ENCODE peak calls at places on chromosome 13, in nine cellular contexts. One of them, this sample, is unnamed.

GRCh38 chr13:74423434-74423833 is 289.2 kb upstream of the KLF12 start:
- DNase-seq in activated CD4-positive, alpha-beta T cell treated with anti-CD3 and anti-CD28 coated beads, Interleukin-2, amount 50 U/mL, for 48 hours: no peak
- DNase-seq in iPS-NIHi11: no peak
- DNase-seq in CD4-positive, alpha-beta T cell: no peak
- DNase-seq in HepG2: no peak
- DNase-seq in H9: no peak
- DNase-seq in Ammon's horn: no peak
- DNase-seq in thoracic aorta: no peak
- DNase-seq in H1: no peak
- DNase-seq in this sample: no peak

GRCh38 chr13:33026489-33027152 is 10.4 kb downstream of the KL start:
- DNase-seq in H9: no peak
- DNase-seq in activated CD4-positive, alpha-beta T cell treated with anti-CD3 and anti-CD28 coated beads, Interleukin-2, amount 50 U/mL, for 48 hours: no peak
- DNase-seq in HepG2: no peak
- DNase-seq in Ammon's horn: no peak
- DNase-seq in thoracic aorta: no peak
- DNase-seq in CD4-positive, alpha-beta T cell: no peak
- DNase-seq in H1: no peak
- DNase-seq in iPS-NIHi11: no peak
- DNase-seq in this sample: no peak

GRCh38 chr13:34816543-34816942 is 125.5 kb upstream of the NBEA start:
- DNase-seq in activated CD4-positive, alpha-beta T cell treated with anti-CD3 and anti-CD28 coated beads, Interleukin-2, amount 50 U/mL, for 48 hours: no peak
- DNase-seq in H9: no peak
- DNase-seq in thoracic aorta: no peak
- DNase-seq in H1: no peak
- DNase-seq in iPS-NIHi11: no peak
- DNase-seq in CD4-positive, alpha-beta T cell: no peak
- DNase-seq in Ammon's horn: peak
- DNase-seq in HepG2: no peak
- DNase-seq in this sample: no peak

GRCh38 chr13:32695602-32696250 is 109.5 kb downstream of the PDS5B start:
- DNase-seq in HepG2: no peak
- DNase-seq in activated CD4-positive, alpha-beta T cell treated with anti-CD3 and anti-CD28 coated beads, Interleukin-2, amount 50 U/mL, for 48 hours: no peak
- DNase-seq in thoracic aorta: no peak
- DNase-seq in H1: no peak
- DNase-seq in CD4-positive, alpha-beta T cell: no peak
- DNase-seq in iPS-NIHi11: no peak
- DNase-seq in H9: no peak
- DNase-seq in Ammon's horn: no peak
- DNase-seq in this sample: no peak

GRCh38 chr13:59111711-59112110 is 1052.0 kb downstream of the DIAPH3 start:
- DNase-seq in CD4-positive, alpha-beta T cell: no peak
- DNase-seq in H9: no peak
- DNase-seq in H1: no peak
- DNase-seq in Ammon's horn: peak
- DNase-seq in thoracic aorta: no peak
- DNase-seq in HepG2: no peak
- DNase-seq in iPS-NIHi11: no peak
- DNase-seq in activated CD4-positive, alpha-beta T cell treated with anti-CD3 and anti-CD28 coated beads, Interleukin-2, amount 50 U/mL, for 48 hours: no peak
- DNase-seq in this sample: no peak

GRCh38 chr13:71906438-71906837 is 39.4 kb upstream of the DACH1 start:
- DNase-seq in activated CD4-positive, alpha-beta T cell treated with anti-CD3 and anti-CD28 coated beads, Interleukin-2, amount 50 U/mL, for 48 hours: no peak
- DNase-seq in thoracic aorta: no peak
- DNase-seq in Ammon's horn: no peak
- DNase-seq in H1: no peak
- DNase-seq in CD4-positive, alpha-beta T cell: no peak
- DNase-seq in H9: no peak
- DNase-seq in HepG2: no peak
- DNase-seq in iPS-NIHi11: no peak
- DNase-seq in this sample: no peak

GRCh38 chr13:113953561-113953960 is 20.3 kb downstream of the C13orf46 start:
- DNase-seq in activated CD4-positive, alpha-beta T cell treated with anti-CD3 and anti-CD28 coated beads, Interleukin-2, amount 50 U/mL, for 48 hours: no peak
- DNase-seq in thoracic aorta: no peak
- DNase-seq in Ammon's horn: no peak
- DNase-seq in HepG2: no peak
- DNase-seq in iPS-NIHi11: no peak
- DNase-seq in H1: no peak
- DNase-seq in H9: no peak
- DNase-seq in CD4-positive, alpha-beta T cell: no peak
- DNase-seq in this sample: no peak

GRCh38 chr13:79675931-79676658 is 195.1 kb downstream of the NDFIP2 start:
- DNase-seq in iPS-NIHi11: no peak
- DNase-seq in CD4-positive, alpha-beta T cell: no peak
- DNase-seq in H1: no peak
- DNase-seq in Ammon's horn: no peak
- DNase-seq in H9: no peak
- DNase-seq in activated CD4-positive, alpha-beta T cell treated with anti-CD3 and anti-CD28 coated beads, Interleukin-2, amount 50 U/mL, for 48 hours: no peak
- DNase-seq in thoracic aorta: no peak
- DNase-seq in HepG2: no peak
- DNase-seq in this sample: no peak

GRCh38 chr13:46909037-46909436 is 12.2 kb upstream of the HTR2A start:
- DNase-seq in H1: no peak
- DNase-seq in Ammon's horn: no peak
- DNase-seq in thoracic aorta: no peak
- DNase-seq in activated CD4-positive, alpha-beta T cell treated with anti-CD3 and anti-CD28 coated beads, Interleukin-2, amount 50 U/mL, for 48 hours: no peak
- DNase-seq in HepG2: no peak
- DNase-seq in CD4-positive, alpha-beta T cell: no peak
- DNase-seq in iPS-NIHi11: no peak
- DNase-seq in H9: no peak
- DNase-seq in this sample: no peak

GRCh38 chr13:110698689-110699088 is 7.2 kb downstream of the CARS2 start:
- DNase-seq in activated CD4-positive, alpha-beta T cell treated with anti-CD3 and anti-CD28 coated beads, Interleukin-2, amount 50 U/mL, for 48 hours: no peak
- DNase-seq in H9: no peak
- DNase-seq in HepG2: no peak
- DNase-seq in H1: no peak
- DNase-seq in Ammon's horn: no peak
- DNase-seq in iPS-NIHi11: no peak
- DNase-seq in CD4-positive, alpha-beta T cell: no peak
- DNase-seq in thoracic aorta: no peak
- DNase-seq in this sample: no peak

GRCh38 chr13:64928704-64929499 is 2301.2 kb downstream of the PCDH9 start:
- DNase-seq in H9: no peak
- DNase-seq in Ammon's horn: no peak
- DNase-seq in CD4-positive, alpha-beta T cell: no peak
- DNase-seq in iPS-NIHi11: peak
- DNase-seq in H1: no peak
- DNase-seq in activated CD4-positive, alpha-beta T cell treated with anti-CD3 and anti-CD28 coated beads, Interleukin-2, amount 50 U/mL, for 48 hours: no peak
- DNase-seq in thoracic aorta: no peak
- DNase-seq in HepG2: no peak
- DNase-seq in this sample: no peak

GRCh38 chr13:114055766-114056165 is 76.7 kb downstream of the RASA3 start:
- DNase-seq in Ammon's horn: no peak
- DNase-seq in thoracic aorta: no peak
- DNase-seq in H9: no peak
- DNase-seq in CD4-positive, alpha-beta T cell: no peak
- DNase-seq in activated CD4-positive, alpha-beta T cell treated with anti-CD3 and anti-CD28 coated beads, Interleukin-2, amount 50 U/mL, for 48 hours: no peak
- DNase-seq in HepG2: no peak
- DNase-seq in H1: no peak
- DNase-seq in iPS-NIHi11: no peak
- DNase-seq in this sample: no peak

GRCh38 chr13:77460195-77460594 is 75.3 kb upstream of the SCEL start:
- DNase-seq in activated CD4-positive, alpha-beta T cell treated with anti-CD3 and anti-CD28 coated beads, Interleukin-2, amount 50 U/mL, for 48 hours: no peak
- DNase-seq in CD4-positive, alpha-beta T cell: no peak
- DNase-seq in H9: no peak
- DNase-seq in iPS-NIHi11: no peak
- DNase-seq in H1: no peak
- DNase-seq in thoracic aorta: no peak
- DNase-seq in HepG2: no peak
- DNase-seq in Ammon's horn: peak
- DNase-seq in this sample: no peak

GRCh38 chr13:52665325-52665724 is 12.7 kb downstream of the SUGT1 start:
- DNase-seq in H1: no peak
- DNase-seq in iPS-NIHi11: peak
- DNase-seq in CD4-positive, alpha-beta T cell: no peak
- DNase-seq in H9: no peak
- DNase-seq in thoracic aorta: no peak
- DNase-seq in HepG2: peak
- DNase-seq in Ammon's horn: no peak
- DNase-seq in activated CD4-positive, alpha-beta T cell treated with anti-CD3 and anti-CD28 coated beads, Interleukin-2, amount 50 U/mL, for 48 hours: no peak
- DNase-seq in this sample: peak

GRCh38 chr13:91142572-91142971 is 204.9 kb upstream of the MIR17HG start:
- DNase-seq in H9: no peak
- DNase-seq in CD4-positive, alpha-beta T cell: no peak
- DNase-seq in Ammon's horn: no peak
- DNase-seq in activated CD4-positive, alpha-beta T cell treated with anti-CD3 and anti-CD28 coated beads, Interleukin-2, amount 50 U/mL, for 48 hours: no peak
- DNase-seq in thoracic aorta: no peak
- DNase-seq in iPS-NIHi11: no peak
- DNase-seq in H1: no peak
- DNase-seq in HepG2: no peak
- DNase-seq in this sample: no peak

GRCh38 chr13:99004931-99005330 is 27.1 kb upstream of the DOCK9 start:
- DNase-seq in H1: no peak
- DNase-seq in activated CD4-positive, alpha-beta T cell treated with anti-CD3 and anti-CD28 coated beads, Interleukin-2, amount 50 U/mL, for 48 hours: no peak
- DNase-seq in H9: no peak
- DNase-seq in thoracic aorta: no peak
- DNase-seq in Ammon's horn: no peak
- DNase-seq in iPS-NIHi11: no peak
- DNase-seq in CD4-positive, alpha-beta T cell: no peak
- DNase-seq in HepG2: no peak
- DNase-seq in this sample: no peak

GRCh38 chr13:28636078-28636477 is 22.9 kb upstream of the POMP start:
- DNase-seq in H1: no peak
- DNase-seq in H9: no peak
- DNase-seq in thoracic aorta: no peak
- DNase-seq in HepG2: no peak
- DNase-seq in Ammon's horn: no peak
- DNase-seq in CD4-positive, alpha-beta T cell: no peak
- DNase-seq in iPS-NIHi11: no peak
- DNase-seq in activated CD4-positive, alpha-beta T cell treated with anti-CD3 and anti-CD28 coated beads, Interleukin-2, amount 50 U/mL, for 48 hours: no peak
- DNase-seq in this sample: no peak

GRCh38 chr13:85724554-85725432 is 74.4 kb downstream of the SLITRK6 start:
- DNase-seq in iPS-NIHi11: no peak
- DNase-seq in H9: no peak
- DNase-seq in thoracic aorta: no peak
- DNase-seq in activated CD4-positive, alpha-beta T cell treated with anti-CD3 and anti-CD28 coated beads, Interleukin-2, amount 50 U/mL, for 48 hours: no peak
- DNase-seq in H1: no peak
- DNase-seq in CD4-positive, alpha-beta T cell: no peak
- DNase-seq in HepG2: no peak
- DNase-seq in Ammon's horn: no peak
- DNase-seq in this sample: no peak

GRCh38 chr13:48749699-48750473 is 96.2 kb downstream of the CYSLTR2 start:
- DNase-seq in Ammon's horn: peak
- DNase-seq in H1: peak
- DNase-seq in thoracic aorta: peak
- DNase-seq in CD4-positive, alpha-beta T cell: peak
- DNase-seq in activated CD4-positive, alpha-beta T cell treated with anti-CD3 and anti-CD28 coated beads, Interleukin-2, amount 50 U/mL, for 48 hours: peak
- DNase-seq in iPS-NIHi11: peak
- DNase-seq in HepG2: peak
- DNase-seq in H9: peak
- DNase-seq in this sample: no peak

GRCh38 chr13:93355094-93355493 is 128.5 kb downstream of the GPC6 start:
- DNase-seq in H1: no peak
- DNase-seq in H9: no peak
- DNase-seq in iPS-NIHi11: no peak
- DNase-seq in activated CD4-positive, alpha-beta T cell treated with anti-CD3 and anti-CD28 coated beads, Interleukin-2, amount 50 U/mL, for 48 hours: no peak
- DNase-seq in HepG2: no peak
- DNase-seq in thoracic aorta: no peak
- DNase-seq in Ammon's horn: no peak
- DNase-seq in CD4-positive, alpha-beta T cell: no peak
- DNase-seq in this sample: no peak

GRCh38 chr13:113820813-113821651 is 42.8 kb downstream of the GAS6 start:
- DNase-seq in H1: no peak
- DNase-seq in activated CD4-positive, alpha-beta T cell treated with anti-CD3 and anti-CD28 coated beads, Interleukin-2, amount 50 U/mL, for 48 hours: no peak
- DNase-seq in HepG2: no peak
- DNase-seq in iPS-NIHi11: no peak
- DNase-seq in thoracic aorta: no peak
- DNase-seq in H9: no peak
- DNase-seq in Ammon's horn: peak
- DNase-seq in CD4-positive, alpha-beta T cell: no peak
- DNase-seq in this sample: peak

GRCh38 chr13:106326751-106327150 is 208.7 kb downstream of the EFNB2 start:
- DNase-seq in HepG2: no peak
- DNase-seq in CD4-positive, alpha-beta T cell: no peak
- DNase-seq in Ammon's horn: no peak
- DNase-seq in H1: no peak
- DNase-seq in H9: no peak
- DNase-seq in thoracic aorta: no peak
- DNase-seq in activated CD4-positive, alpha-beta T cell treated with anti-CD3 and anti-CD28 coated beads, Interleukin-2, amount 50 U/mL, for 48 hours: no peak
- DNase-seq in iPS-NIHi11: no peak
- DNase-seq in this sample: no peak

This sample was measured in NCI-H2171.